ENCODE peak calls at places on chromosomes 7 and 10, in ten cellular contexts. One of them, this sample, is unnamed.

GRCh38 chr10:21315321-21316220 is 209.9 kb downstream of the SKIDA1 start:
- DNase-seq in lung: peak
- DNase-seq in cardiac fibroblast: peak
- DNase-seq in fibroblast of pulmonary artery: peak
- DNase-seq in mucosa of descending colon: no peak
- DNase-seq in mammary epithelial cell: peak
- DNase-seq in AG04449: peak
- DNase-seq in adrenal gland: peak
- DNase-seq in neural crest cell: peak
- DNase-seq in NB4: no peak
- DNase-seq in this sample: peak

GRCh38 chr7:228610-229009 is 36.2 kb downstream of the FAM20C start:
- DNase-seq in lung: no peak
- DNase-seq in cardiac fibroblast: no peak
- DNase-seq in mammary epithelial cell: no peak
- DNase-seq in adrenal gland: no peak
- DNase-seq in AG04449: no peak
- DNase-seq in neural crest cell: no peak
- DNase-seq in fibroblast of pulmonary artery: no peak
- DNase-seq in mucosa of descending colon: no peak
- DNase-seq in NB4: no peak
- DNase-seq in this sample: no peak

GRCh38 chr7:142379445-142379844 is 121.6 kb upstream of the PRSS58 start:
- DNase-seq in fibroblast of pulmonary artery: no peak
- DNase-seq in lung: no peak
- DNase-seq in cardiac fibroblast: no peak
- DNase-seq in mucosa of descending colon: no peak
- DNase-seq in AG04449: no peak
- DNase-seq in mammary epithelial cell: no peak
- DNase-seq in neural crest cell: no peak
- DNase-seq in NB4: no peak
- DNase-seq in adrenal gland: no peak
- DNase-seq in this sample: no peak

GRCh38 chr10:11319990-11320602 is 291.4 kb downstream of the USP6NL start:
- DNase-seq in mucosa of descending colon: no peak
- DNase-seq in lung: no peak
- DNase-seq in fibroblast of pulmonary artery: no peak
- DNase-seq in mammary epithelial cell: no peak
- DNase-seq in adrenal gland: no peak
- DNase-seq in cardiac fibroblast: no peak
- DNase-seq in NB4: no peak
- DNase-seq in AG04449: no peak
- DNase-seq in neural crest cell: no peak
- DNase-seq in this sample: no peak

GRCh38 chr7:2651336-2651735 is 19.6 kb downstream of the TTYH3 start:
- DNase-seq in fibroblast of pulmonary artery: no peak
- DNase-seq in mammary epithelial cell: no peak
- DNase-seq in mucosa of descending colon: no peak
- DNase-seq in neural crest cell: no peak
- DNase-seq in lung: no peak
- DNase-seq in cardiac fibroblast: peak
- DNase-seq in adrenal gland: no peak
- DNase-seq in AG04449: no peak
- DNase-seq in NB4: peak
- DNase-seq in this sample: no peak

GRCh38 chr7:151080091-151080521 is 503 bp downstream of the FASTK start:
- DNase-seq in neural crest cell: no peak
- DNase-seq in NB4: peak
- DNase-seq in mucosa of descending colon: peak
- DNase-seq in cardiac fibroblast: no peak
- DNase-seq in lung: no peak
- DNase-seq in mammary epithelial cell: peak
- DNase-seq in AG04449: no peak
- DNase-seq in adrenal gland: no peak
- DNase-seq in fibroblast of pulmonary artery: no peak
- DNase-seq in this sample: peak

GRCh38 chr10:14397069-14397468 is 66.3 kb upstream of the FRMD4A start:
- DNase-seq in fibroblast of pulmonary artery: peak
- DNase-seq in cardiac fibroblast: peak
- DNase-seq in lung: peak
- DNase-seq in mucosa of descending colon: peak
- DNase-seq in AG04449: peak
- DNase-seq in adrenal gland: peak
- DNase-seq in mammary epithelial cell: peak
- DNase-seq in NB4: no peak
- DNase-seq in neural crest cell: no peak
- DNase-seq in this sample: peak

GRCh38 chr7:96316949-96317348 is 4.9 kb downstream of the SLC25A13 start:
- DNase-seq in mammary epithelial cell: no peak
- DNase-seq in fibroblast of pulmonary artery: no peak
- DNase-seq in AG04449: no peak
- DNase-seq in neural crest cell: no peak
- DNase-seq in adrenal gland: no peak
- DNase-seq in cardiac fibroblast: no peak
- DNase-seq in lung: no peak
- DNase-seq in mucosa of descending colon: no peak
- DNase-seq in NB4: no peak
- DNase-seq in this sample: no peak

GRCh38 chr10:81838950-81839349 is 36.0 kb upstream of the NRG3 start:
- DNase-seq in mucosa of descending colon: no peak
- DNase-seq in lung: no peak
- DNase-seq in mammary epithelial cell: no peak
- DNase-seq in cardiac fibroblast: no peak
- DNase-seq in AG04449: no peak
- DNase-seq in NB4: peak
- DNase-seq in neural crest cell: peak
- DNase-seq in fibroblast of pulmonary artery: peak
- DNase-seq in adrenal gland: no peak
- DNase-seq in this sample: peak

GRCh38 chr10:8696746-8697145 is 642.3 kb downstream of the GATA3 start:
- DNase-seq in neural crest cell: no peak
- DNase-seq in AG04449: no peak
- DNase-seq in mucosa of descending colon: no peak
- DNase-seq in fibroblast of pulmonary artery: no peak
- DNase-seq in mammary epithelial cell: no peak
- DNase-seq in cardiac fibroblast: no peak
- DNase-seq in NB4: no peak
- DNase-seq in adrenal gland: no peak
- DNase-seq in lung: no peak
- DNase-seq in this sample: no peak

GRCh38 chr10:78261291-78261690 is 227.6 kb downstream of the RPS24 start:
- DNase-seq in mucosa of descending colon: no peak
- DNase-seq in neural crest cell: no peak
- DNase-seq in lung: no peak
- DNase-seq in fibroblast of pulmonary artery: no peak
- DNase-seq in mammary epithelial cell: no peak
- DNase-seq in cardiac fibroblast: no peak
- DNase-seq in adrenal gland: no peak
- DNase-seq in NB4: no peak
- DNase-seq in AG04449: no peak
- DNase-seq in this sample: no peak

GRCh38 chr7:21107101-21107500 is 320.4 kb upstream of the SP8 start:
- DNase-seq in lung: no peak
- DNase-seq in adrenal gland: no peak
- DNase-seq in AG04449: no peak
- DNase-seq in neural crest cell: no peak
- DNase-seq in fibroblast of pulmonary artery: no peak
- DNase-seq in NB4: no peak
- DNase-seq in cardiac fibroblast: peak
- DNase-seq in mucosa of descending colon: no peak
- DNase-seq in mammary epithelial cell: peak
- DNase-seq in this sample: peak

GRCh38 chr7:142188846-142189245 is 69.0 kb downstream of the PRSS58 start:
- DNase-seq in lung: no peak
- DNase-seq in cardiac fibroblast: peak
- DNase-seq in AG04449: no peak
- DNase-seq in adrenal gland: no peak
- DNase-seq in NB4: peak
- DNase-seq in neural crest cell: no peak
- DNase-seq in fibroblast of pulmonary artery: no peak
- DNase-seq in mucosa of descending colon: no peak
- DNase-seq in mammary epithelial cell: peak
- DNase-seq in this sample: peak

GRCh38 chr10:129360046-129360445 is 107.0 kb upstream of the MGMT start:
- DNase-seq in AG04449: no peak
- DNase-seq in lung: no peak
- DNase-seq in adrenal gland: no peak
- DNase-seq in mammary epithelial cell: no peak
- DNase-seq in neural crest cell: no peak
- DNase-seq in cardiac fibroblast: no peak
- DNase-seq in NB4: no peak
- DNase-seq in mucosa of descending colon: no peak
- DNase-seq in fibroblast of pulmonary artery: no peak
- DNase-seq in this sample: no peak

GRCh38 chr10:283916-284356 is 148.7 kb downstream of the ZMYND11 start:
- DNase-seq in mammary epithelial cell: no peak
- DNase-seq in cardiac fibroblast: no peak
- DNase-seq in AG04449: no peak
- DNase-seq in mucosa of descending colon: no peak
- DNase-seq in lung: no peak
- DNase-seq in NB4: peak
- DNase-seq in neural crest cell: no peak
- DNase-seq in adrenal gland: no peak
- DNase-seq in fibroblast of pulmonary artery: no peak
- DNase-seq in this sample: no peak
- TF ChIP-seq CTCF in mammary epithelial cell: no peak
- TF ChIP-seq CTCF in cardiac fibroblast: no peak
- TF ChIP-seq CTCF in AG04449: no peak
- TF ChIP-seq CTCF in mucosa of descending colon: no peak
- TF ChIP-seq CTCF in lung: no peak
- TF ChIP-seq CTCF in NB4: no peak
- TF ChIP-seq CTCF in neural crest cell: no peak
- TF ChIP-seq CTCF in adrenal gland: no peak
- TF ChIP-seq CTCF in fibroblast of pulmonary artery: no peak
- TF ChIP-seq CTCF in this sample: no peak

GRCh38 chr10:121926669-121927360 is 1.0 kb downstream of the ATE1 start:
- DNase-seq in mucosa of descending colon: no peak
- DNase-seq in AG04449: no peak
- DNase-seq in cardiac fibroblast: peak
- DNase-seq in lung: no peak
- DNase-seq in mammary epithelial cell: no peak
- DNase-seq in adrenal gland: no peak
- DNase-seq in NB4: peak
- DNase-seq in neural crest cell: no peak
- DNase-seq in fibroblast of pulmonary artery: no peak
- DNase-seq in this sample: peak

GRCh38 chr10:121928528-121928884 is 675 bp upstream of the ATE1 start:
- DNase-seq in AG04449: no peak
- DNase-seq in fibroblast of pulmonary artery: peak
- DNase-seq in adrenal gland: peak
- DNase-seq in cardiac fibroblast: peak
- DNase-seq in neural crest cell: no peak
- DNase-seq in lung: no peak
- DNase-seq in NB4: peak
- DNase-seq in mammary epithelial cell: peak
- DNase-seq in mucosa of descending colon: peak
- DNase-seq in this sample: peak

GRCh38 chr10:121926157-121926556 is 1.7 kb downstream of the ATE1 start:
- DNase-seq in mammary epithelial cell: no peak
- DNase-seq in cardiac fibroblast: no peak
- DNase-seq in NB4: no peak
- DNase-seq in AG04449: no peak
- DNase-seq in mucosa of descending colon: no peak
- DNase-seq in lung: no peak
- DNase-seq in fibroblast of pulmonary artery: no peak
- DNase-seq in neural crest cell: no peak
- DNase-seq in adrenal gland: no peak
- DNase-seq in this sample: peak

GRCh38 chr10:121927361-121927840 is 430 bp downstream of the ATE1 start:
- DNase-seq in mammary epithelial cell: peak
- DNase-seq in mucosa of descending colon: peak
- DNase-seq in cardiac fibroblast: no peak
- DNase-seq in NB4: peak
- DNase-seq in fibroblast of pulmonary artery: peak
- DNase-seq in adrenal gland: peak
- DNase-seq in neural crest cell: no peak
- DNase-seq in lung: peak
- DNase-seq in AG04449: no peak
- DNase-seq in this sample: peak

GRCh38 chr10:121927841-121928527 is at the start of gene ATE1:
- DNase-seq in cardiac fibroblast: peak
- DNase-seq in adrenal gland: peak
- DNase-seq in mammary epithelial cell: peak
- DNase-seq in lung: peak
- DNase-seq in mucosa of descending colon: peak
- DNase-seq in neural crest cell: peak
- DNase-seq in NB4: peak
- DNase-seq in AG04449: peak
- DNase-seq in fibroblast of pulmonary artery: peak
- DNase-seq in this sample: peak
- TF ChIP-seq CTCF in cardiac fibroblast: no peak
- TF ChIP-seq CTCF in adrenal gland: no peak
- TF ChIP-seq CTCF in mammary epithelial cell: peak
- TF ChIP-seq CTCF in lung: no peak
- TF ChIP-seq CTCF in mucosa of descending colon: no peak
- TF ChIP-seq CTCF in neural crest cell: peak
- TF ChIP-seq CTCF in NB4: no peak
- TF ChIP-seq CTCF in AG04449: peak
- TF ChIP-seq CTCF in fibroblast of pulmonary artery: no peak
- TF ChIP-seq CTCF in this sample: no peak

DNA sequence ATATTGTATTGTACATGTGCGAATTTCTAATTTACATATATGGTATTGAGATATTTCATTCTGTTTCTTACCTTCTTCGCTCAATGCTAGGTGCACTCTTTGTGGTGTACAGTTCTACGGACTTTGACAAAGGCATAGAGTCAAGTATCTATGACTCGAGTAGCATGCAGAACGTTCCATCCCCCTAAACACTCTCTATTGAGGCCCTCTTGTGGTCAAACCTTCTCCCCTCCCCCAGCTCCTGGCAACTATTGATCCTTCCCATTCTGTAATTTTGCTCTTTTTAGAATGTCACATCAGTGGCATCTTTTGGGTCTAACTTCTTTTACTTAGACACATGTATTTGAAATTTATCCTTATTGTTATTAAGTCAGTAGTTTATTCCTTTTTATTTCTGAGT is 30.7 kb upstream of the GDF10 start:
- DNase-seq in lung: no peak
- DNase-seq in mucosa of descending colon: no peak
- DNase-seq in fibroblast of pulmonary artery: no peak
- DNase-seq in AG04449: no peak
- DNase-seq in mammary epithelial cell: no peak
- DNase-seq in NB4: peak
- DNase-seq in adrenal gland: no peak
- DNase-seq in neural crest cell: no peak
- DNase-seq in cardiac fibroblast: no peak
- DNase-seq in this sample: peak
- TF ChIP-seq CTCF in lung: no peak
- TF ChIP-seq CTCF in mucosa of descending colon: no peak
- TF ChIP-seq CTCF in fibroblast of pulmonary artery: peak
- TF ChIP-seq CTCF in AG04449: no peak
- TF ChIP-seq CTCF in mammary epithelial cell: no peak
- TF ChIP-seq CTCF in NB4: peak
- TF ChIP-seq CTCF in adrenal gland: no peak
- TF ChIP-seq CTCF in neural crest cell: peak
- TF ChIP-seq CTCF in cardiac fibroblast: peak
- TF ChIP-seq CTCF in this sample: no peak

DNA sequence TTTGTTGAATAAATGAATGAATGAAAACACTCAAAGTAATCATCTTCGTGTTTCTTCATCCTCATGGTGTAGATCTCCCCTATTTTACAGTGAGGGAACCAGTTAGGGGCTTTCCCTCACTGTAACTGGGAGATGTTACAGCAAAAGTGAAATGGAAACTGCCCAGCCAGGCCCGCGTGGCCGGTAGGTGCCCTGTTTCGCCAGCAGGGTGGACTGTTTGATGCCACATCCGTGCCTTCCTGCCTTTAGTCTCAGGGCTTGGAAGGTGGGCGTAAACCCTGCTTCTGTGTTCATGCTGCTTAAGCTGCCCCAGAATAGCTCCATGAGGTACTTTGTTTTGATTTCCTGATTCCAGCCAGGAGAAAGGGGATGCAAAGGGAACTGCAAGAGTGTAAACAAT is 268.8 kb downstream of the PLXNA4 start:
- DNase-seq in adrenal gland: no peak
- DNase-seq in fibroblast of pulmonary artery: no peak
- DNase-seq in cardiac fibroblast: no peak
- DNase-seq in NB4: no peak
- DNase-seq in lung: no peak
- DNase-seq in neural crest cell: no peak
- DNase-seq in mammary epithelial cell: no peak
- DNase-seq in mucosa of descending colon: no peak
- DNase-seq in AG04449: no peak
- DNase-seq in this sample: no peak
- TF ChIP-seq CTCF in adrenal gland: no peak
- TF ChIP-seq CTCF in fibroblast of pulmonary artery: no peak
- TF ChIP-seq CTCF in cardiac fibroblast: no peak
- TF ChIP-seq CTCF in NB4: no peak
- TF ChIP-seq CTCF in lung: no peak
- TF ChIP-seq CTCF in neural crest cell: no peak
- TF ChIP-seq CTCF in mammary epithelial cell: no peak
- TF ChIP-seq CTCF in mucosa of descending colon: no peak
- TF ChIP-seq CTCF in AG04449: no peak
- TF ChIP-seq CTCF in this sample: no peak